ENCODE peak calls at places on chromosomes 12 and 14, in six cellular contexts. R is stimulated activated CD8-positive, alpha-beta memory T cell treated with anti-CD3 and anti-CD28 coated beads, Interleukin-15, amount 100 ng/mL, for 24 hours; P is NCI-H2107; N is transverse colon; I is NCI-H345; X is COR-L47. L is an unnamed sample.

GRCh38 chr12:91003737-91004136 is 1.0 kb downstream of the EPYC start:
- DNase-seq in N (no peak), X (no peak), P (no peak), I (no peak), R (no peak), L (no peak)

GRCh38 chr12:47547077-47547476 is 158.8 kb downstream of the RPAP3 start:
- DNase-seq in P (no peak), N (no peak), R (no peak), X (no peak), I (no peak), L (no peak)

GRCh38 chr12:57263096-57263495 is 12.1 kb upstream of the STAC3 start:
- DNase-seq in N (no peak), I (no peak), X (no peak), R (no peak), P (no peak), L (no peak)

GRCh38 chr14:33435911-33436310 is 497.2 kb downstream of the NPAS3 start:
- DNase-seq in P (no peak), X (no peak), N (no peak), I (no peak), R (no peak), L (no peak)

GRCh38 chr12:131402781-131403396 is 308.0 kb upstream of the SFSWAP start:
- DNase-seq in I (no peak), N (no peak), X (no peak), P (no peak), R (no peak), L (no peak)

GRCh38 chr14:102527255-102528232 is 18.0 kb upstream of the ANKRD9 start:
- DNase-seq in P (no peak), R (no peak), I (no peak), X (no peak), N (peak), L (no peak)

GRCh38 chr14:105528859-105529505 is 2.6 kb downstream of the TMEM121 start:
- DNase-seq in R (no peak), I (no peak), X (no peak), N (no peak), P (no peak), L (no peak)

GRCh38 chr14:70489579-70490175 is 37.7 kb downstream of the ADAM21 start:
- DNase-seq in X (no peak), P (no peak), N (no peak), I (no peak), R (no peak), L (no peak)

GRCh38 chr12:126974779-126975178 is 1292.2 kb upstream of the TMEM132C start:
- DNase-seq in R (no peak), X (no peak), N (no peak), I (no peak), P (no peak), L (no peak)

GRCh38 chr12:55681142-55682077 is 26.3 kb downstream of the ITGA7 start:
- DNase-seq in P (no peak), N (peak), X (peak), I (peak), R (no peak), L (peak)

GRCh38 chr14:37668646-37669045 is 73.2 kb downstream of the TTC6 start:
- DNase-seq in N (no peak), I (no peak), R (no peak), X (no peak), P (no peak), L (no peak)

GRCh38 chr14:93928184-93929047 is 1.3 kb downstream of the FAM181A start:
- DNase-seq in X (no peak), N (no peak), I (no peak), P (no peak), R (no peak), L (no peak)

GRCh38 chr12:79659961-79660431 is 30.8 kb downstream of the PAWR start:
- DNase-seq in N (no peak), I (no peak), R (no peak), P (no peak), X (no peak), L (no peak)

GRCh38 chr14:71586131-71586893 is 345.9 kb upstream of the RGS6 start:
- DNase-seq in X (peak), P (peak), R (no peak), I (no peak), N (no peak), L (no peak)

GRCh38 chr12:112810235-112810917 is 18.8 kb downstream of the RPH3A start:
- DNase-seq in P (no peak), I (no peak), X (no peak), R (no peak), N (no peak), L (no peak)

GRCh38 chr12:2319747-2320146 is 267.0 kb downstream of the CACNA1C start:
- DNase-seq in P (no peak), I (no peak), R (no peak), X (no peak), N (no peak), L (peak)

GRCh38 chr12:49026101-49026500 is 7.5 kb upstream of the PRKAG1 start:
- DNase-seq in I (no peak), X (no peak), R (no peak), N (peak), P (no peak), L (no peak)

GRCh38 chr12:125403145-125403789 is 338.0 kb downstream of the AACS start:
- DNase-seq in I (peak), N (no peak), R (no peak), P (no peak), X (peak), L (no peak)

GRCh38 chr12:12651752-12652151 is 40.1 kb downstream of the CREBL2 start:
- DNase-seq in P (no peak), X (no peak), I (no peak), R (no peak), N (no peak), L (no peak)

GRCh38 chr14:24080888-24081738 is 9.8 kb downstream of the CPNE6 start:
- DNase-seq in X (peak), R (peak), P (no peak), N (peak), I (peak), L (peak)

GRCh38 chr12:7042847-7043246 is 17.7 kb upstream of the C1S start:
- DNase-seq in R (no peak), N (no peak), P (no peak), I (peak), X (peak), L (no peak)

GRCh38 chr14:54257424-54257823 is 139.4 kb upstream of the CDKN3 start:
- DNase-seq in N (no peak), X (no peak), R (no peak), P (no peak), I (no peak), L (no peak)

GRCh38 chr12:49200882-49201594 is 12.2 kb upstream of the TUBA1A start:
- DNase-seq in R (no peak), P (peak), I (peak), X (peak), N (no peak), L (no peak)

GRCh38 chr12:6347367-6348338 is 5.8 kb upstream of the TNFRSF1A start:
- DNase-seq in N (no peak), I (no peak), R (no peak), X (no peak), P (no peak), L (peak)

GRCh38 chr12:57235012-57235727 is 5.7 kb downstream of the SHMT2 start:
- DNase-seq in R (no peak), P (peak), X (no peak), N (no peak), I (no peak), L (peak)

GRCh38 chr12:20438307-20438779 is 70.0 kb downstream of the PDE3A start:
- DNase-seq in P (no peak), I (no peak), X (no peak), R (no peak), N (no peak), L (no peak)

GRCh38 chr12:75852143-75852542 is 179.4 kb downstream of the PHLDA1 start:
- DNase-seq in N (no peak), R (no peak), X (peak), P (no peak), I (peak), L (no peak)

GRCh38 chr12:50220357-50221061 is 53.3 kb upstream of the CERS5 start:
- DNase-seq in I (no peak), X (no peak), P (no peak), R (no peak), N (no peak), L (no peak)

GRCh38 chr12:13724136-13724535 is 257.3 kb downstream of the GRIN2B start:
- DNase-seq in X (no peak), N (no peak), I (no peak), R (no peak), P (no peak), L (no peak)

GRCh38 chr14:84343637-84344036 is 1186.3 kb upstream of the FLRT2 start:
- DNase-seq in I (peak), X (no peak), P (peak), R (no peak), N (no peak), L (no peak)

GRCh38 chr12:53222170-53223005 is 9.6 kb downstream of the RARG start:
- DNase-seq in R (no peak), P (no peak), X (no peak), N (no peak), I (no peak), L (no peak)

GRCh38 chr12:57514720-57515467 is 5.4 kb downstream of the DDIT3 start:
- DNase-seq in P (no peak), N (no peak), I (peak), X (peak), R (no peak), L (no peak)

GRCh38 chr14:35213869-35214387 is 78.3 kb upstream of the PSMA6 start:
- DNase-seq in P (no peak), R (no peak), I (peak), N (no peak), X (no peak), L (no peak)

GRCh38 chr12:46472893-46473633 is 100.5 kb upstream of the SLC38A2 start:
- DNase-seq in R (no peak), P (no peak), I (no peak), X (peak), N (no peak), L (no peak)

GRCh38 chr12:53063708-53064612 is 14.1 kb downstream of the TNS2 start:
- DNase-seq in N (peak), P (no peak), X (peak), I (peak), R (no peak), L (peak)

GRCh38 chr12:109679716-109680520 is 33.7 kb upstream of the FAM222A start:
- DNase-seq in X (peak), P (peak), N (no peak), I (peak), R (no peak), L (no peak)

GRCh38 chr14:32998433-32998832 is 59.8 kb downstream of the NPAS3 start:
- DNase-seq in R (no peak), N (no peak), X (peak), P (no peak), I (no peak), L (no peak)

GRCh38 chr12:45989857-45990467 is 412 bp downstream of the SCAF11 start:
- DNase-seq in P (peak), N (peak), I (peak), R (peak), X (peak), L (peak)

L was measured in heart left ventricle.